ENCODE peak calls at places on chromosomes 1 and 21, in six cellular contexts. V, O, L, Z, W and P are unnamed samples.
A peak's percentile ranks its signal among the peaks of the same experiment; 100 is the strongest.

GRCh38 chr1:64871256-64871655 is 95.1 kb downstream of the JAK1 start:
- DNase-seq in W (no peak), Z (no peak), O (no peak), L (no peak), V (no peak), P (no peak)

GRCh38 chr1:62299426-62300200 is 19.6 kb downstream of the KANK4 start:
- DNase-seq in L (no peak), W (no peak), O (peak; percentile 13), V (no peak), Z (no peak), P (no peak)

GRCh38 chr1:76023669-76024407 is 50.7 kb upstream of the ST6GALNAC3 start:
- DNase-seq in O (peak; percentile 37), V (no peak), Z (no peak), W (no peak), L (no peak), P (no peak)

GRCh38 chr1:91015358-91015780 is 6.5 kb downstream of the ZNF644 start:
- DNase-seq in V (no peak), Z (no peak), L (no peak), W (no peak), O (no peak), P (no peak)

GRCh38 chr1:25834894-25835293 is 15.1 kb downstream of the MTFR1L start:
- DNase-seq in Z (no peak), W (no peak), L (no peak), O (peak; percentile 32), V (no peak), P (no peak)

GRCh38 chr1:212124891-212125582 is 89.5 kb downstream of the DTL start:
- DNase-seq in W (no peak), V (no peak), L (peak; percentile 20), O (peak; percentile 30), Z (no peak), P (no peak)

GRCh38 chr1:150567717-150568561 is 11.5 kb downstream of the MCL1 start:
- DNase-seq in W (peak; percentile 56), O (peak; percentile 99), Z (peak; percentile 77), V (no peak), L (no peak), P (no peak)

GRCh38 chr1:177907000-177907399 is 62.9 kb downstream of the SEC16B start:
- DNase-seq in L (no peak), V (no peak), Z (no peak), O (no peak), W (no peak), P (no peak)

GRCh38 chr1:173856903-173857302 is 10.9 kb downstream of the GAS5 start:
- DNase-seq in W (no peak), V (no peak), L (no peak), O (no peak), Z (no peak), P (no peak)

GRCh38 chr1:15345711-15346355 is 63.9 kb upstream of the EFHD2 start:
- DNase-seq in V (peak; percentile 41), L (peak; percentile 81), O (no peak), W (peak; percentile 68), Z (no peak), P (no peak)

GRCh38 chr1:107936498-107937481 is 28.2 kb downstream of the VAV3 start:
- DNase-seq in L (peak; percentile 79), V (peak; percentile 13), O (peak; percentile 82), Z (no peak), W (no peak), P (no peak)

GRCh38 chr1:232084584-232085223 is 458.1 kb downstream of the DISC1 start:
- DNase-seq in Z (peak; percentile 27), L (no peak), W (no peak), O (peak; percentile 41), V (no peak), P (no peak)

GRCh38 chr1:67496329-67496728 is 66.1 kb upstream of the SERBP1 start:
- DNase-seq in L (no peak), V (no peak), O (no peak), W (no peak), Z (no peak), P (no peak)

GRCh38 chr1:39802496-39803260 is 14.0 kb upstream of the BMP8B start:
- DNase-seq in L (no peak), O (no peak), V (no peak), W (no peak), Z (no peak), P (no peak)

GRCh38 chr1:53330819-53331218 is 2.9 kb upstream of the LRP8 start:
- DNase-seq in W (no peak), O (no peak), V (no peak), L (no peak), Z (no peak), P (no peak)

GRCh38 chr1:192986110-192986747 is 72.9 kb downstream of the UCHL5 start:
- DNase-seq in Z (no peak), V (no peak), O (no peak), W (no peak), L (no peak), P (no peak)

GRCh38 chr1:35588197-35588910 is 15.2 kb downstream of the TFAP2E start:
- DNase-seq in V (no peak), Z (no peak), O (no peak), L (no peak), W (no peak), P (no peak)

GRCh38 chr1:156387899-156388813 is 19.1 kb downstream of the RHBG start:
- DNase-seq in V (no peak), Z (no peak), W (no peak), O (no peak), L (no peak), P (no peak)

GRCh38 chr1:237640011-237640671 is 250.6 kb downstream of the ZP4 start:
- DNase-seq in V (no peak), W (no peak), Z (no peak), O (no peak), L (no peak), P (no peak)

GRCh38 chr1:45258059-45258650 is 51.8 kb upstream of the ZSWIM5 start:
- DNase-seq in Z (peak; percentile 13), L (no peak), V (no peak), O (no peak), W (no peak), P (no peak)

GRCh38 chr21:15604424-15604823 is 125.4 kb upstream of the USP25 start:
- DNase-seq in Z (no peak), L (no peak), O (peak; percentile 85), V (no peak), W (no peak), P (no peak)

GRCh38 chr1:234553241-234554156 is 56.5 kb downstream of the IRF2BP2 start:
- DNase-seq in L (no peak), V (no peak), Z (no peak), O (peak; percentile 90), W (no peak), P (no peak)

GRCh38 chr1:221712776-221713431 is 29.0 kb downstream of the DUSP10 start:
- DNase-seq in W (peak; percentile 78), Z (peak; percentile 93), O (no peak), L (peak; percentile 51), V (peak; percentile 84), P (peak; percentile 64)